ENCODE peak calls at places on chromosomes 3 and 15, in four cellular contexts. One of them, this sample, is unnamed.

GRCh38 chr15:92623435-92623834 is 32.1 kb downstream of the FAM174B start:
- DNase-seq in uterus: no peak
- DNase-seq in psoas muscle: peak; percentile 87
- DNase-seq in CD8-positive, alpha-beta memory T cell: no peak
- DNase-seq in this sample: no peak

GRCh38 chr15:98800437-98801233 is 152.3 kb downstream of the IGF1R start:
- DNase-seq in uterus: peak; percentile 58
- DNase-seq in psoas muscle: peak; percentile 58
- DNase-seq in CD8-positive, alpha-beta memory T cell: no peak
- DNase-seq in this sample: peak; percentile 49

GRCh38 chr15:73750441-73750840 is 2.7 kb downstream of the INSYN1 start:
- DNase-seq in uterus: no peak
- DNase-seq in psoas muscle: no peak
- DNase-seq in CD8-positive, alpha-beta memory T cell: no peak
- DNase-seq in this sample: peak; percentile 34

GRCh38 chr3:134516905-134517304 is 31.0 kb downstream of the CEP63 start:
- DNase-seq in uterus: no peak
- DNase-seq in psoas muscle: no peak
- DNase-seq in CD8-positive, alpha-beta memory T cell: no peak
- DNase-seq in this sample: no peak

GRCh38 chr15:91867581-91868026 is 14.1 kb downstream of the SLCO3A1 start:
- DNase-seq in uterus: peak; percentile 76
- DNase-seq in psoas muscle: peak; percentile 76
- DNase-seq in CD8-positive, alpha-beta memory T cell: no peak
- DNase-seq in this sample: peak; percentile 64

GRCh38 chr3:128557531-128558280 is 64.7 kb upstream of the GATA2 start:
- DNase-seq in uterus: no peak
- DNase-seq in psoas muscle: no peak
- DNase-seq in CD8-positive, alpha-beta memory T cell: no peak
- DNase-seq in this sample: no peak

GRCh38 chr15:44038801-44039200 is 156.3 kb downstream of the FRMD5 start:
- DNase-seq in uterus: no peak
- DNase-seq in psoas muscle: no peak
- DNase-seq in CD8-positive, alpha-beta memory T cell: no peak
- DNase-seq in this sample: peak; percentile 9

GRCh38 chr15:61155741-61156700 is 73.1 kb downstream of the RORA start:
- DNase-seq in uterus: peak; percentile 75
- DNase-seq in psoas muscle: peak; percentile 70
- DNase-seq in CD8-positive, alpha-beta memory T cell: no peak
- DNase-seq in this sample: no peak

GRCh38 chr15:58285921-58286278 is 145.9 kb upstream of the LIPC start:
- DNase-seq in uterus: no peak
- DNase-seq in psoas muscle: no peak
- DNase-seq in CD8-positive, alpha-beta memory T cell: no peak
- DNase-seq in this sample: no peak

GRCh38 chr3:184785856-184786255 is 26.1 kb upstream of the VPS8 start:
- DNase-seq in uterus: no peak
- DNase-seq in psoas muscle: no peak
- DNase-seq in CD8-positive, alpha-beta memory T cell: no peak
- DNase-seq in this sample: no peak

GRCh38 chr3:153379516-153379915 is 217.5 kb downstream of the RAP2B start:
- DNase-seq in uterus: no peak
- DNase-seq in psoas muscle: no peak
- DNase-seq in CD8-positive, alpha-beta memory T cell: no peak
- DNase-seq in this sample: no peak

GRCh38 chr15:64877435-64877834 is 34.3 kb upstream of the ANKDD1A start:
- DNase-seq in uterus: peak; percentile 51
- DNase-seq in psoas muscle: peak; percentile 80
- DNase-seq in CD8-positive, alpha-beta memory T cell: no peak
- DNase-seq in this sample: peak; percentile 55

GRCh38 chr3:197317250-197317963 is 19.0 kb upstream of the DLG1 start:
- DNase-seq in uterus: no peak
- DNase-seq in psoas muscle: no peak
- DNase-seq in CD8-positive, alpha-beta memory T cell: no peak
- DNase-seq in this sample: no peak

GRCh38 chr15:48858401-48858800 is 19.5 kb upstream of the EID1 start:
- DNase-seq in uterus: no peak
- DNase-seq in psoas muscle: no peak
- DNase-seq in CD8-positive, alpha-beta memory T cell: no peak
- DNase-seq in this sample: no peak

GRCh38 chr15:57570994-57571393 is 20.7 kb upstream of the MYZAP start:
- DNase-seq in uterus: no peak
- DNase-seq in psoas muscle: no peak
- DNase-seq in CD8-positive, alpha-beta memory T cell: no peak
- DNase-seq in this sample: no peak

GRCh38 chr3:59774613-59775012 is 724.8 kb upstream of the CFAP20DC start:
- DNase-seq in uterus: no peak
- DNase-seq in psoas muscle: no peak
- DNase-seq in CD8-positive, alpha-beta memory T cell: no peak
- DNase-seq in this sample: no peak

GRCh38 chr3:78337801-78338211 is 1297.9 kb downstream of the ROBO2 start:
- DNase-seq in uterus: no peak
- DNase-seq in psoas muscle: no peak
- DNase-seq in CD8-positive, alpha-beta memory T cell: no peak
- DNase-seq in this sample: no peak

GRCh38 chr15:42155546-42156265 is 730 bp downstream of the PLA2G4F start:
- DNase-seq in uterus: no peak
- DNase-seq in psoas muscle: no peak
- DNase-seq in CD8-positive, alpha-beta memory T cell: no peak
- DNase-seq in this sample: peak; percentile 61

GRCh38 chr3:53677406-53677805 is 168.8 kb downstream of the CHDH start:
- DNase-seq in uterus: no peak
- DNase-seq in psoas muscle: no peak
- DNase-seq in CD8-positive, alpha-beta memory T cell: no peak
- DNase-seq in this sample: no peak

GRCh38 chr3:55165278-55165677 is 237.4 kb upstream of the LRTM1 start:
- DNase-seq in uterus: no peak
- DNase-seq in psoas muscle: no peak
- DNase-seq in CD8-positive, alpha-beta memory T cell: no peak
- DNase-seq in this sample: no peak

GRCh38 chr15:25060996-25061620 is 106.3 kb downstream of the SNRPN start:
- DNase-seq in uterus: peak; percentile 6
- DNase-seq in psoas muscle: no peak
- DNase-seq in CD8-positive, alpha-beta memory T cell: no peak
- DNase-seq in this sample: no peak

GRCh38 chr15:25065286-25065685 is 110.5 kb downstream of the SNRPN start:
- DNase-seq in uterus: no peak
- DNase-seq in psoas muscle: no peak
- DNase-seq in CD8-positive, alpha-beta memory T cell: no peak
- DNase-seq in this sample: no peak

GRCh38 chr15:25060472-25060803 is 105.7 kb downstream of the SNRPN start:
- DNase-seq in uterus: peak; percentile 4
- DNase-seq in psoas muscle: no peak
- DNase-seq in CD8-positive, alpha-beta memory T cell: no peak
- DNase-seq in this sample: no peak

GRCh38 chr15:25061808-25062550 is 107.2 kb downstream of the SNRPN start:
- DNase-seq in uterus: peak; percentile 2
- DNase-seq in psoas muscle: no peak
- DNase-seq in CD8-positive, alpha-beta memory T cell: no peak
- DNase-seq in this sample: no peak

GRCh38 chr15:25062551-25063430 is 108.0 kb downstream of the SNRPN start:
- DNase-seq in uterus: no peak
- DNase-seq in psoas muscle: no peak
- DNase-seq in CD8-positive, alpha-beta memory T cell: no peak
- DNase-seq in this sample: no peak
- H3K4me3 ChIP-seq in uterus: no peak overlapping the region
- H3K4me3 ChIP-seq in psoas muscle: no peak overlapping the region
- H3K4me3 ChIP-seq in CD8-positive, alpha-beta memory T cell: peak overlapping the region; percentile 35
- H3K4me3 ChIP-seq in this sample: no peak overlapping the region

DNA sequence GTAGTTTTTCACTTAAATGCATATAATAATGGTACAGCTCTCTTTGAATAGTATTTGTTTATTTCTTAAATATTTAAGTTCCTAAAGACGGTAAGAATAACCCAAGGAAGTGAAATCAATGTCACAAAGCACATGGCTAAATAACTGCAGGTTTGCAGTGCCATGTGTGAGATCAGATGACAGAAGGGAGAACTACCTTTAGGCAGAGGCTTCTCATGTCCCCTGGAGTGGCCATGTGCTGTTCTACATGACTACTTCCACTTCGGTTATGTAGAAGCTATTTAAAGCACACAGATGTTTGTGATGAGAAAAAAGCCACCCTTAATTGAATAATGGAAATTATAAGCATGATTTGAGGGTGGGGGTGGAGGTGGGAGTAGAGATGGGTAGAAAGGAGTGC is 109.1 kb downstream of the UBE3A start:
- DNase-seq in uterus: no peak
- DNase-seq in psoas muscle: no peak
- DNase-seq in CD8-positive, alpha-beta memory T cell: no peak
- DNase-seq in this sample: no peak
- H3K36me3 ChIP-seq in uterus: no peaks in the 10 kb centered on the region
- H3K36me3 ChIP-seq in psoas muscle: peaks cover 19% of the 10 kb centered on the region
- H3K36me3 ChIP-seq in CD8-positive, alpha-beta memory T cell: no peaks in the 10 kb centered on the region
- H3K36me3 ChIP-seq in this sample: no peaks in the 10 kb centered on the region

GRCh38 chr3:52400275-52400793 is 44.6 kb downstream of the SEMA3G start:
- DNase-seq in uterus: no peak
- DNase-seq in psoas muscle: peak; percentile 41
- DNase-seq in CD8-positive, alpha-beta memory T cell: no peak
- DNase-seq in this sample: no peak
- H3K4me3 ChIP-seq in uterus: no peak overlapping the region
- H3K4me3 ChIP-seq in psoas muscle: no peak overlapping the region
- H3K4me3 ChIP-seq in CD8-positive, alpha-beta memory T cell: no peak overlapping the region
- H3K4me3 ChIP-seq in this sample: no peak overlapping the region

DNA sequence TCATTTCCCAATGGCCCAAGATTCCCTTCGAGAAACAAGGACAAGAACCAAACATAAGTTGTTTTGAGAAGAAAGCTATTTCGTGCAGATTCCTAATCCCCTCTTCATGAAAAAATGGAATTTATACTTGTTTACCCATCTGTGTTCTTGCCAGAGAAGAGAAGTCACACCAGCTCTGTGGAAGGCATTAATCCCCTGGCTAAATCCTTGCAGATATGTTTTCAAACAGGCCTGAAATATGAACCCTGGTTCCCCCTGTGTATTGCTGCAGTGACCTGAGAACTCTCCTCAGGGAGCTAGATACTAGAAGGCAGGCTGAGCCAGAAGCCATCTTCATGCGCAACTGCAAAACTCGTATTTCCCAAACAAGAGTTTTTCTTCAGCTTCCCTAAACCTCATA is 337.7 kb downstream of the NEK10 start:
- DNase-seq in uterus: no peak
- DNase-seq in psoas muscle: no peak
- DNase-seq in CD8-positive, alpha-beta memory T cell: no peak
- DNase-seq in this sample: no peak
- H3K36me3 ChIP-seq in uterus: no peaks in the 10 kb centered on the region
- H3K36me3 ChIP-seq in psoas muscle: no peaks in the 10 kb centered on the region
- H3K36me3 ChIP-seq in CD8-positive, alpha-beta memory T cell: no peaks in the 10 kb centered on the region
- H3K36me3 ChIP-seq in this sample: no peaks in the 10 kb centered on the region

DNA sequence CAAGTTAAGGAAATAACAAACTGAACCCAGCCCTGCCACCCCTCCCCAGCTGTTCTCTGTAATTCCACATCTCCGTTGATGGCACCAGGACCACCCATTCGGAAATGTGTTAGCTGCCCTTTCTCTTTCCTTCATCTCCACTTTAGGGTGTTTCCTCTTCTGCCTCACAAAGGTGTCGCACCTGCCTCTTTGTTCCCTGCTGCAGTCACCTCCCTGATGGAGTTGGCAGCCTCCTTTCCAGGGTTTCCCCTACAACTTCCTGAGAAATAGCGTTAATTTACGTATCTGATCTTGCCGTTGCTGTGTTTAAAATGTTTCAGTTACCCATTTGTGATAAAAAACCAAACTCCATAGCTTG is 57.3 kb downstream of the GPR171 start:
- DNase-seq in uterus: no peak
- DNase-seq in psoas muscle: no peak
- DNase-seq in CD8-positive, alpha-beta memory T cell: no peak
- DNase-seq in this sample: peak; percentile 46
- H3K4me3 ChIP-seq in uterus: no peak overlapping the region
- H3K4me3 ChIP-seq in psoas muscle: peak overlapping the region; percentile 13
- H3K4me3 ChIP-seq in CD8-positive, alpha-beta memory T cell: no peak overlapping the region
- H3K4me3 ChIP-seq in this sample: no peak overlapping the region

GRCh38 chr3:15427981-15428380 is 583 bp downstream of the EAF1 start:
- DNase-seq in uterus: no peak
- DNase-seq in psoas muscle: no peak
- DNase-seq in CD8-positive, alpha-beta memory T cell: no peak
- DNase-seq in this sample: peak; percentile 57

GRCh38 chr3:15429080-15429479 is 1.7 kb downstream of the EAF1 start:
- DNase-seq in uterus: no peak
- DNase-seq in psoas muscle: no peak
- DNase-seq in CD8-positive, alpha-beta memory T cell: no peak
- DNase-seq in this sample: no peak

GRCh38 chr3:15428539-15428938 is 1.1 kb downstream of the EAF1 start:
- DNase-seq in uterus: no peak
- DNase-seq in psoas muscle: no peak
- DNase-seq in CD8-positive, alpha-beta memory T cell: no peak
- DNase-seq in this sample: no peak

GRCh38 chr3:15431256-15431837 is 3.9 kb downstream of the EAF1 start:
- DNase-seq in uterus: no peak
- DNase-seq in psoas muscle: no peak
- DNase-seq in CD8-positive, alpha-beta memory T cell: no peak
- DNase-seq in this sample: no peak

GRCh38 chr3:15430624-15431023 is 3.2 kb downstream of the EAF1 start:
- DNase-seq in uterus: no peak
- DNase-seq in psoas muscle: no peak
- DNase-seq in CD8-positive, alpha-beta memory T cell: no peak
- DNase-seq in this sample: no peak
- H3K36me3 ChIP-seq in uterus: no peaks in the 10 kb centered on the region
- H3K36me3 ChIP-seq in psoas muscle: peaks cover 62% of the 10 kb centered on the region
- H3K36me3 ChIP-seq in CD8-positive, alpha-beta memory T cell: peaks cover 36% of the 10 kb centered on the region
- H3K36me3 ChIP-seq in this sample: peaks cover 21% of the 10 kb centered on the region

DNA sequence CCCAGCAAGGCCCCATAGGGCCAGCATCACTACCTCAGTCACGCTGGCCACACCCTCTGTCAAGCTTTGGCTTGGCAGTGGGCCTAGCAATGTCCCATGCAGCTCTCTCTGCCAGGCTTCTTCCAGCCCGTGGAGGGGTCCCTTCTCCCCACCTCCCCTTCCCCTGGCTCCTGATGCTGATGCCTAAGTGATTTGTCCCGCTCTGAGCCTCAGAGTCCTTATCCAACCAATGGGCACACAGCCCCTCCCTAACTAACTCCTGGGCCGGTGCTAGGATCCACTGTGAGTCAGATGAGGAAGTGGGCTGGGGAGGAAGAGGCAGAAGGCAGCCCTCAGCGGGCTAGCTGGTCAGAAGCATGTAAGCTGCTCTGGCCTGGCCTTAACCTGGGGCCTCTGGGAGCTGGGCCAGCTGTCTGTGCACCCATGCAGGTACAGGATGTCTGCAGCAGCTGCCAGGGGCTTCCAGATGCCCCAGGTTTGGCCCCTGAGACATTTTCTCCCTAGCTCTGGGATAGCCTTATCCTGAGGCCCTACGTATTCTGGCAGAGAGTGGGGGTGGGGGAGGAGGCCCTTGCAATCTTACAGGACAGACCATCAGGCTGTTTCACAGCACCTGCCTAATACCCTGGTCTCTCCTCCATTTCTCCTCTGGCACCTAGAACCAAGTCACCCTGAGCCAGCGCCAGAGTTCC is 740 bp upstream of the ZBTB47 start:
- DNase-seq in uterus: peak; percentile 63
- DNase-seq in psoas muscle: peak; percentile 73
- DNase-seq in CD8-positive, alpha-beta memory T cell: no peak
- DNase-seq in this sample: peak; percentile 50
- H3K4me3 ChIP-seq in uterus: peak overlapping the region; percentile 87
- H3K4me3 ChIP-seq in psoas muscle: peak overlapping the region; percentile 78
- H3K4me3 ChIP-seq in CD8-positive, alpha-beta memory T cell: no peak overlapping the region
- H3K4me3 ChIP-seq in this sample: no peak overlapping the region